ENCODE peak calls at places on chromosomes 2 and 18, in six cellular contexts. One of them, this sample, is unnamed.

GRCh38 chr2:65329551-65329950 is 101.9 kb downstream of the ACTR2 start:
- DNase-seq in epithelial cell of esophagus: no peak
- DNase-seq in vagina: no peak
- DNase-seq in AG08396: no peak
- DNase-seq in germinal center: no peak
- DNase-seq in C1 segment of cervical spinal cord: no peak
- DNase-seq in this sample: no peak

GRCh38 chr2:10094271-10094814 is 14.1 kb upstream of the CYS1 start:
- DNase-seq in germinal center: no peak
- DNase-seq in vagina: no peak
- DNase-seq in epithelial cell of esophagus: no peak
- DNase-seq in C1 segment of cervical spinal cord: no peak
- DNase-seq in AG08396: no peak
- DNase-seq in this sample: no peak

GRCh38 chr2:190879474-190880373 is 897 bp upstream of the GLS start:
- DNase-seq in vagina: no peak
- DNase-seq in germinal center: no peak
- DNase-seq in AG08396: no peak
- DNase-seq in C1 segment of cervical spinal cord: no peak
- DNase-seq in epithelial cell of esophagus: no peak
- DNase-seq in this sample: no peak

GRCh38 chr2:25358836-25359235 is 17.1 kb upstream of the DNMT3A start:
- DNase-seq in epithelial cell of esophagus: no peak
- DNase-seq in vagina: no peak
- DNase-seq in C1 segment of cervical spinal cord: no peak
- DNase-seq in AG08396: no peak
- DNase-seq in germinal center: no peak
- DNase-seq in this sample: no peak

GRCh38 chr2:239532305-239532649 is 131.5 kb upstream of the HDAC4 start:
- DNase-seq in germinal center: no peak
- DNase-seq in C1 segment of cervical spinal cord: no peak
- DNase-seq in AG08396: no peak
- DNase-seq in epithelial cell of esophagus: no peak
- DNase-seq in vagina: no peak
- DNase-seq in this sample: no peak

GRCh38 chr18:25464211-25464610 is 112.2 kb upstream of the ZNF521 start:
- DNase-seq in vagina: no peak
- DNase-seq in C1 segment of cervical spinal cord: no peak
- DNase-seq in AG08396: peak; percentile 55
- DNase-seq in epithelial cell of esophagus: no peak
- DNase-seq in germinal center: no peak
- DNase-seq in this sample: no peak

GRCh38 chr18:59616501-59616900 is 80.7 kb downstream of the CCBE1 start:
- DNase-seq in germinal center: no peak
- DNase-seq in epithelial cell of esophagus: peak; percentile 62
- DNase-seq in AG08396: no peak
- DNase-seq in vagina: no peak
- DNase-seq in C1 segment of cervical spinal cord: no peak
- DNase-seq in this sample: no peak

GRCh38 chr2:121471571-121472464 is 58.9 kb upstream of the RNU4ATAC start:
- DNase-seq in C1 segment of cervical spinal cord: no peak
- DNase-seq in AG08396: peak; percentile 46
- DNase-seq in germinal center: no peak
- DNase-seq in epithelial cell of esophagus: no peak
- DNase-seq in vagina: no peak
- DNase-seq in this sample: no peak

GRCh38 chr2:152560163-152560562 is 157.1 kb downstream of the PRPF40A start:
- DNase-seq in vagina: no peak
- DNase-seq in germinal center: no peak
- DNase-seq in AG08396: no peak
- DNase-seq in C1 segment of cervical spinal cord: no peak
- DNase-seq in epithelial cell of esophagus: no peak
- DNase-seq in this sample: no peak

GRCh38 chr18:63683152-63683551 is 19.6 kb upstream of the SERPINB11 start:
- DNase-seq in epithelial cell of esophagus: peak; percentile 99
- DNase-seq in C1 segment of cervical spinal cord: no peak
- DNase-seq in germinal center: no peak
- DNase-seq in vagina: no peak
- DNase-seq in AG08396: peak; percentile 73
- DNase-seq in this sample: no peak

GRCh38 chr18:48486762-48487161 is 52.1 kb upstream of the CTIF start:
- DNase-seq in vagina: no peak
- DNase-seq in C1 segment of cervical spinal cord: no peak
- DNase-seq in AG08396: no peak
- DNase-seq in germinal center: no peak
- DNase-seq in epithelial cell of esophagus: no peak
- DNase-seq in this sample: no peak

GRCh38 chr2:72991980-72992733 is 74.8 kb downstream of the EMX1 start:
- DNase-seq in C1 segment of cervical spinal cord: no peak
- DNase-seq in germinal center: no peak
- DNase-seq in epithelial cell of esophagus: no peak
- DNase-seq in AG08396: no peak
- DNase-seq in vagina: no peak
- DNase-seq in this sample: no peak